ENCODE peak calls at places on chromosomes 16 and 17, in nine cellular contexts. I, J, S, M, K, L, R, G and D are unnamed samples.

GRCh38 chr17:69228576-69228975 is at the start of gene ABCA10:
- DNase-seq in I (no peak), J (no peak), S (peak; percentile 7), M (no peak), K (no peak), L (no peak), R (peak; percentile 14), G (no peak), D (no peak)

GRCh38 chr17:71107136-71107535 is 937.8 kb downstream of the KCNJ2 start:
- DNase-seq in I (no peak), J (no peak), S (no peak), M (no peak), K (no peak), L (no peak), R (peak; percentile 55), G (no peak), D (no peak)

GRCh38 chr17:41695954-41696720 is 7.5 kb downstream of the EIF1 start:
- DNase-seq in I (no peak), J (no peak), S (peak; percentile 73), M (no peak), K (no peak), L (no peak), R (peak; percentile 85), G (peak; percentile 85), D (peak; percentile 94)

GRCh38 chr16:29738514-29738913 is 7.3 kb downstream of the C16orf54 start:
- DNase-seq in I (no peak), J (no peak), S (no peak), M (no peak), K (no peak), L (no peak), R (no peak), G (peak; percentile 82), D (no peak)

GRCh38 chr16:82709987-82710386 is 83.2 kb downstream of the CDH13 start:
- DNase-seq in I (no peak), J (no peak), S (no peak), M (no peak), K (no peak), L (no peak), R (no peak), G (no peak), D (no peak)

GRCh38 chr17:44581868-44582267 is 24.6 kb downstream of the FZD2 start:
- DNase-seq in I (no peak), J (no peak), S (no peak), M (no peak), K (no peak), L (no peak), R (peak; percentile 32), G (peak; percentile 14), D (peak; percentile 24)

GRCh38 chr16:483351-484075 is 44.0 kb upstream of the CAPN15 start:
- DNase-seq in I (no peak), J (no peak), S (no peak), M (no peak), K (no peak), L (no peak), R (no peak), G (no peak), D (no peak)

GRCh38 chr16:30874821-30875717 is 18.8 kb downstream of the BCL7C start:
- DNase-seq in I (no peak), J (peak; percentile 94), S (peak; percentile 93), M (peak; percentile 97), K (peak; percentile 50), L (peak; percentile 90), R (peak; percentile 86), G (peak; percentile 97), D (peak; percentile 85)

GRCh38 chr17:70629902-70630301 is 460.6 kb downstream of the KCNJ2 start:
- DNase-seq in I (no peak), J (no peak), S (no peak), M (no peak), K (no peak), L (no peak), R (peak; percentile 4), G (no peak), D (peak; percentile 16)

GRCh38 chr17:75442168-75443103 is 14.0 kb upstream of the TMEM94 start:
- DNase-seq in I (no peak), J (no peak), S (no peak), M (no peak), K (no peak), L (no peak), R (no peak), G (no peak), D (no peak)

GRCh38 chr17:77885678-77886386 is 72.7 kb upstream of the TNRC6C start:
- DNase-seq in I (no peak), J (no peak), S (no peak), M (no peak), K (no peak), L (no peak), R (no peak), G (no peak), D (no peak)

GRCh38 chr16:76265434-76266045 is 11.7 kb upstream of the CNTNAP4 start:
- DNase-seq in I (no peak), J (no peak), S (peak; percentile 16), M (no peak), K (no peak), L (peak; percentile 76), R (peak; percentile 60), G (peak; percentile 54), D (peak; percentile 52)
- TF ChIP-seq CTCF in I (peak; percentile 36), J (no peak), S (peak; percentile 56), M (no peak), K (no peak), L (peak; percentile 83), R (peak; percentile 72), G (peak; percentile 67), D (peak; percentile 40)

DNA sequence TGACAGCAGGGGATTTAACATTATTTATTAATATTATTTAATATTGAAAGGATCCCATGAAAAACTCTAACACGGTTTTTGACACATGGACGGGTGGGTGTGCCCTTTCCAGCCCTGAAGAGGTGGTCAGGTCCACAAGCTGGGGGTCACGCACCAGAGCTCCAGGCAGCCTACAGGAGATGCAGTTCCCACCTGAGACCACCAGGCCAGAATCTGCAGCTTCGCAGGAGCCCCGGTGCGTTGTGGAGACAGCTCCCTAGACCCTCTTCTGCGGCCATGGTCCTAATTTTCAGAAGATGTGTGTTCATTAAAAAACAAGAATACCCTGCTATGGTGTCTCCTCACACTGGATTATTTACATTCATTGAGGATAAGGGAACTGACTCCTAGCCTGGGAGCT is 331.1 kb downstream of the C16orf95 start:
- DNase-seq in I (no peak), J (no peak), S (no peak), M (no peak), K (no peak), L (no peak), R (no peak), G (no peak), D (no peak)
- TF ChIP-seq CTCF in I (no peak), J (no peak), S (no peak), M (no peak), K (no peak), L (peak; percentile 46), R (no peak), G (no peak), D (no peak)

GRCh38 chr16:85555549-85556455 is 57.3 kb upstream of the GSE1 start:
- DNase-seq in I (no peak), J (no peak), S (peak; percentile 57), M (no peak), K (no peak), L (peak; percentile 71), R (peak; percentile 30), G (peak; percentile 74), D (peak; percentile 48)

GRCh38 chr16:85556456-85557082 is 56.6 kb upstream of the GSE1 start:
- DNase-seq in I (no peak), J (no peak), S (peak; percentile 24), M (no peak), K (no peak), L (peak; percentile 67), R (no peak), G (peak; percentile 81), D (peak; percentile 33)

GRCh38 chr16:85557976-85558589 is 55.0 kb upstream of the GSE1 start:
- DNase-seq in I (no peak), J (no peak), S (no peak), M (no peak), K (no peak), L (no peak), R (no peak), G (peak; percentile 48), D (peak; percentile 47)

GRCh38 chr16:85554791-85555548 is 58.2 kb upstream of the GSE1 start:
- DNase-seq in I (no peak), J (peak; percentile 85), S (peak; percentile 59), M (peak; percentile 94), K (no peak), L (no peak), R (peak; percentile 70), G (peak; percentile 68), D (peak; percentile 65)

DNA sequence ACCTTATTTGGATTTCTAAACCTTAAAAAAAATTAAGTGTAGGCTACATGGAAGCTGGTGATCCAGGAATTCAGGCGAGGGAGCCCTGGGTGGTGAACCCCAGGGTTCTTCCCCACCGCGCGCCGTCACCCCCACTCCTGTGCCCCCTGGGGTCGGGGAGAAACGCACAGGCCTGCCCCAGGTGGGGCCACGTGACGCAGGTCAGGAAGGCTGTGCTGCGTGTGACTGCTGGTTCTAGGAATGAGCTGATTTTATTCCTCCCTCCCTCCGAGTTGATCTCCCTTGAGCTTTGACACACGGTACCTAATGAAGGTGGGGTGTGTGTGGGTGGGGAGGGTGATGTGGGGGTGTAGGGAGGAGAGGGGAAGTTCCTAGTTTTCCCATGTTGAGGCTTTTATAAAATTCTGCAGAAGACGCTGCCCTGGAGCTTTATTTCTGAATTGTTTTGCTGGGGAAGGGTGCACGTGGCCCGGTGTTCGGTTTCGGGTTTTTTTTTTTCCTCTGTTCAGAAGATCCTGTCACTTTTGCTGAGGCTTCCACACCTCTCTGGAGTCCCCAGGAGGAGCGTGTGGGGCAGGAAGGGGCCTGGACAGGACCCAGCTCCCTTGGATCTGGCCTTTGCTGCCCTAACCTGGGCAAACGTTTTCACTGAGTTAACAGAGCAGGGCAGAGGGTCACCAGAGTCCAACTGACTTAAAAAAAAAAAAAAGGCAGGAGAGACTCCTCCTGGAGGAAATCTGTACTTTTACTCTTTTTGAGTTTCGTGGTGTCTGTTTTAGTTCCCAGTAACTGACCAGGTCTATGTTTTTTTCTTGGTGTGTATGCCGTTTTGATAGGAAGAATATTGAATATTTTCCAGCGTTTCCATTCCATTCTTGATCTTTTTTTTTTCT is 55.8 kb upstream of the GSE1 start:
- DNase-seq in I (no peak), J (no peak), S (no peak), M (no peak), K (no peak), L (no peak), R (no peak), G (peak; percentile 58), D (peak; percentile 48)
- TF ChIP-seq CTCF in I (no peak), J (peak; percentile 33), S (no peak), M (no peak), K (peak; percentile 12), L (peak; percentile 17), R (peak; percentile 23), G (no peak), D (peak; percentile 20)

DNA sequence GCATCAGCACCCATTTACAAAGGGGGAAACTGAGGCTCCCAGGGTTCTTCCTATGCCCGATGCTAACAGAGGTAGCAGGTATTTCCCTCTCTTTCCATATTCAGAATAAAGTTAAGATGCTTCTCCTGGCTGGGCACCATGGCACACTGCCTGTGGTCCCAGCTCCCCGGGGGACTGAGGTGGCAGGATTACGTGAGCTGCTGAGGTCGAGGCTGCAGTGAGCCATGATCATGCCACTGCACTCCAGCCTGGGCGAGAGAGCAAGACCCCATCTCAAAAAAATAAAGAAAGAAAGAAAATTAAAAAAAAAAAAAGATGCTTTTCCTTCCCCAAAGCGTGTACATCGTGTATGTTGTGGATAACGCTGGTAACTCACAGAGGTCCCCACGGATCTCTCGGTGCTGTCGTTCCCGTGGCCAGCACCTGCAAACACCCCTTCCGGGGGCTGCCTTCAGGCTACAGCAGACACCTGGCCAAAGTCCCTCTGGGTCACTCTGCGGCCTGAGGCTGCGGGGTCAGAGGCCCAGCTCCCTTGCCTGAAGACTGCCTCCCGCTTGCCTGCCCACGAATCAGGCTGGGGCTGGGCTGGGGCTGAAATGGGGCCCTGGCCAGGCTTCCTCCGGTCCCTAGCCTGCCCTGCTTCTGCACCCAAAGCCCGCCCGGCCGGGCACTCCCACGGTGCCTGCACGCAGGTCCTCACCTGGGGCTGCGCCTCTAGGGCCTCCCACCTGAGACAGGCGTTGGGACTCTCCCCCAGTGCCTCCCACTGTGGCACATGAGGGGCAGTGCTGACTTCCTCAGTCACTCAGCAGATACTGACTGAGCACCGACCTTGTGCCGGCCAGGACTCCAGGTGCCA is 63.1 kb downstream of the ZDHHC7 start:
- DNase-seq in I (no peak), J (no peak), S (no peak), M (no peak), K (no peak), L (no peak), R (no peak), G (no peak), D (no peak)
- TF ChIP-seq CTCF in I (no peak), J (no peak), S (no peak), M (no peak), K (no peak), L (no peak), R (no peak), G (no peak), D (no peak)